ENCODE peak calls at places on chromosomes 5 and 9, in nine cellular contexts. One of them, this sample, is unnamed.

GRCh38 chr5:169183581-169183980 is 117.4 kb downstream of the SLIT3 start:
- DNase-seq in T-helper 2 cell: no peak
- DNase-seq in CD4-positive, CD25-positive, alpha-beta regulatory T cell: no peak
- DNase-seq in Daoy: no peak
- DNase-seq in lung: no peak
- DNase-seq in fibroblast of mammary gland: peak; percentile 35
- DNase-seq in adrenal gland: no peak
- DNase-seq in CD8-positive, alpha-beta T cell: no peak
- DNase-seq in hippocampal formation: no peak
- DNase-seq in this sample: no peak

GRCh38 chr5:56608216-56608925 is 207.0 kb upstream of the MAP3K1 start:
- DNase-seq in T-helper 2 cell: no peak
- DNase-seq in CD4-positive, CD25-positive, alpha-beta regulatory T cell: no peak
- DNase-seq in Daoy: no peak
- DNase-seq in lung: peak; percentile 48
- DNase-seq in fibroblast of mammary gland: no peak
- DNase-seq in adrenal gland: no peak
- DNase-seq in CD8-positive, alpha-beta T cell: no peak
- DNase-seq in hippocampal formation: no peak
- DNase-seq in this sample: no peak

GRCh38 chr5:80217667-80218066 is 38.2 kb downstream of the SERINC5 start:
- DNase-seq in T-helper 2 cell: no peak
- DNase-seq in CD4-positive, CD25-positive, alpha-beta regulatory T cell: no peak
- DNase-seq in Daoy: no peak
- DNase-seq in lung: no peak
- DNase-seq in fibroblast of mammary gland: no peak
- DNase-seq in adrenal gland: no peak
- DNase-seq in CD8-positive, alpha-beta T cell: no peak
- DNase-seq in hippocampal formation: no peak
- DNase-seq in this sample: no peak

GRCh38 chr5:151196556-151197290 is 27.2 kb downstream of the CCDC69 start:
- DNase-seq in T-helper 2 cell: no peak
- DNase-seq in CD4-positive, CD25-positive, alpha-beta regulatory T cell: no peak
- DNase-seq in Daoy: no peak
- DNase-seq in lung: peak; percentile 23
- DNase-seq in fibroblast of mammary gland: peak; percentile 6
- DNase-seq in adrenal gland: peak; percentile 68
- DNase-seq in CD8-positive, alpha-beta T cell: no peak
- DNase-seq in hippocampal formation: no peak
- DNase-seq in this sample: no peak

GRCh38 chr5:125129151-125129806 is 382.8 kb upstream of the ZNF608 start:
- DNase-seq in T-helper 2 cell: no peak
- DNase-seq in CD4-positive, CD25-positive, alpha-beta regulatory T cell: no peak
- DNase-seq in Daoy: peak; percentile 12
- DNase-seq in lung: no peak
- DNase-seq in fibroblast of mammary gland: no peak
- DNase-seq in adrenal gland: no peak
- DNase-seq in CD8-positive, alpha-beta T cell: no peak
- DNase-seq in hippocampal formation: no peak
- DNase-seq in this sample: peak; percentile 40

GRCh38 chr9:25964239-25964638 is 286.0 kb upstream of the TUSC1 start:
- DNase-seq in T-helper 2 cell: no peak
- DNase-seq in CD4-positive, CD25-positive, alpha-beta regulatory T cell: no peak
- DNase-seq in Daoy: no peak
- DNase-seq in lung: peak; percentile 33
- DNase-seq in fibroblast of mammary gland: peak; percentile 86
- DNase-seq in adrenal gland: peak; percentile 72
- DNase-seq in CD8-positive, alpha-beta T cell: no peak
- DNase-seq in hippocampal formation: no peak
- DNase-seq in this sample: peak; percentile 51

GRCh38 chr9:78023003-78023741 is 8.4 kb downstream of the GNAQ start:
- DNase-seq in T-helper 2 cell: no peak
- DNase-seq in CD4-positive, CD25-positive, alpha-beta regulatory T cell: no peak
- DNase-seq in Daoy: no peak
- DNase-seq in lung: no peak
- DNase-seq in fibroblast of mammary gland: peak; percentile 85
- DNase-seq in adrenal gland: no peak
- DNase-seq in CD8-positive, alpha-beta T cell: no peak
- DNase-seq in hippocampal formation: no peak
- DNase-seq in this sample: peak; percentile 92

GRCh38 chr9:124786881-124787573 is 10.1 kb downstream of the OLFML2A start:
- DNase-seq in T-helper 2 cell: no peak
- DNase-seq in CD4-positive, CD25-positive, alpha-beta regulatory T cell: no peak
- DNase-seq in Daoy: no peak
- DNase-seq in lung: no peak
- DNase-seq in fibroblast of mammary gland: no peak
- DNase-seq in adrenal gland: peak; percentile 33
- DNase-seq in CD8-positive, alpha-beta T cell: no peak
- DNase-seq in hippocampal formation: no peak
- DNase-seq in this sample: no peak

GRCh38 chr5:76451046-76451701 is 48.1 kb downstream of the IQGAP2 start:
- DNase-seq in T-helper 2 cell: no peak
- DNase-seq in CD4-positive, CD25-positive, alpha-beta regulatory T cell: no peak
- DNase-seq in Daoy: no peak
- DNase-seq in lung: no peak
- DNase-seq in fibroblast of mammary gland: no peak
- DNase-seq in adrenal gland: no peak
- DNase-seq in CD8-positive, alpha-beta T cell: no peak
- DNase-seq in hippocampal formation: no peak
- DNase-seq in this sample: no peak

GRCh38 chr9:98071737-98072136 is 15.2 kb downstream of the NANS start:
- DNase-seq in T-helper 2 cell: no peak
- DNase-seq in CD4-positive, CD25-positive, alpha-beta regulatory T cell: no peak
- DNase-seq in Daoy: no peak
- DNase-seq in lung: no peak
- DNase-seq in fibroblast of mammary gland: no peak
- DNase-seq in adrenal gland: peak; percentile 44
- DNase-seq in CD8-positive, alpha-beta T cell: no peak
- DNase-seq in hippocampal formation: no peak
- DNase-seq in this sample: no peak

GRCh38 chr5:149358294-149358651 is 427 bp downstream of the PCYOX1L start:
- DNase-seq in T-helper 2 cell: no peak
- DNase-seq in CD4-positive, CD25-positive, alpha-beta regulatory T cell: peak; percentile 34
- DNase-seq in Daoy: peak; percentile 26
- DNase-seq in lung: peak; percentile 46
- DNase-seq in fibroblast of mammary gland: no peak
- DNase-seq in adrenal gland: peak; percentile 79
- DNase-seq in CD8-positive, alpha-beta T cell: no peak
- DNase-seq in hippocampal formation: peak; percentile 57
- DNase-seq in this sample: no peak

This sample was measured in HCEC 1CT.